ENCODE peak calls at places on chromosomes 12 and 14, in four cellular contexts. H, P, T and M are unnamed samples.

GRCh38 chr12:90682398-90682797 is 272.6 kb downstream of the CCER1 start:
- DNase-seq in H (no peak), P (peak), T (peak), M (peak)

GRCh38 chr14:94342334-94342934 is 19.3 kb upstream of the SERPINA6 start:
- DNase-seq in H (no peak), P (peak), T (peak), M (peak)

GRCh38 chr12:86712425-86712843 is 456.2 kb upstream of the MGAT4C start:
- DNase-seq in H (no peak), P (peak), T (peak), M (peak)

GRCh38 chr14:81927069-81927468 is 393.4 kb upstream of the SEL1L start:
- DNase-seq in H (no peak), P (no peak), T (no peak), M (no peak)

GRCh38 chr12:26787125-26787495 is 45.9 kb downstream of the ITPR2 start:
- DNase-seq in H (no peak), P (peak), T (peak), M (no peak)

GRCh38 chr12:124829008-124829707 is 34.5 kb downstream of the SCARB1 start:
- DNase-seq in H (no peak), P (peak), T (peak), M (peak)

GRCh38 chr14:98137626-98138025 is 1134.4 kb downstream of the BCL11B start:
- DNase-seq in H (no peak), P (no peak), T (no peak), M (no peak)

GRCh38 chr14:63157195-63157594 is 47.0 kb upstream of the RHOJ start:
- DNase-seq in H (no peak), P (no peak), T (no peak), M (no peak)

GRCh38 chr12:42789808-42790760 is 200.5 kb upstream of the PRICKLE1 start:
- DNase-seq in H (no peak), P (no peak), T (no peak), M (no peak)

GRCh38 chr12:92002673-92003382 is 142.8 kb downstream of the BTG1 start:
- DNase-seq in H (no peak), P (no peak), T (no peak), M (no peak)

GRCh38 chr12:13982010-13982409 is 608 bp upstream of the GRIN2B start:
- DNase-seq in H (no peak), P (no peak), T (no peak), M (no peak)

GRCh38 chr14:98458702-98459101 is 813.3 kb downstream of the BCL11B start:
- DNase-seq in H (no peak), P (no peak), T (no peak), M (no peak)

GRCh38 chr12:120439646-120440247 is 1.8 kb downstream of the COX6A1 start:
- DNase-seq in H (no peak), P (peak), T (no peak), M (no peak)

GRCh38 chr12:75661927-75662326 is 150.5 kb upstream of the KRR1 start:
- DNase-seq in H (no peak), P (no peak), T (no peak), M (no peak)

GRCh38 chr14:55500219-55500701 is 59.8 kb upstream of the TBPL2 start:
- DNase-seq in H (no peak), P (no peak), T (no peak), M (no peak)

DNA sequence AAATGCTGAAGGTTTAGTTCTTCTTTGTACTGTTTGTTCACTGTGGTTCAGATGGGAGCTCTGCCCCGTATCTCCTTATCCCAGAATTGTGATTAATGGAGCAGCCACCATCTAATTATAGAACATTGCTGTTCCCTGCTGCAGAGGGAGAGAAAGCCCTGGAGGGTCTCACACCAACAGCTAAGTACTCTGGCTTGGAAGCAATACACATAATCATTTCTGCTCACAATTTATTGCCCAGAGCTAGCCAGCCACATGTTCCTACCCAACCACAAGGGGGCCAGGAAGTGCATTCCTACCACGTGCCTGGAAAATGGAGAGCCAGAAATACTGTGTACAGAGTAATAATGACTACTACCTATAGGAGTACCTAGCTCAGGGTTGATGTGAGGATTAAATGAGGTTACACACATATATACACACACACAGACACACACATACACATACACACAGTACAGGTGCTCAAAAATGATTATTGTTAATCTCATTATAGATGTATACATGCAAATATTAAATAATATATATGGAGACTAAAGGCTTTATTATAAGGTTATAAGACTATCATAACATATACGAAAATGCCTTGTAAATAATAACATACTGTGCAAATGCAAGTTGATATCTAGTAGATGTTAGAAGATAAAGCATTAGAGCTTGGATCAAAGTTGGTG is 22.3 kb downstream of the MSRB3 start:
- DNase-seq in H (no peak), P (peak), T (no peak), M (no peak)
- TF ChIP-seq CTCF in H (no peak), P (peak), T (peak), M (peak)

GRCh38 chr14:77823378-77823777 is 23.5 kb downstream of the ADCK1 start:
- DNase-seq in H (no peak), P (no peak), T (no peak), M (no peak)
- H3K4me3 ChIP-seq in H (no peak), P (no peak), T (no peak), M (no peak)

GRCh38 chr14:77108753-77109152 is 10.7 kb downstream of the CIPC start:
- DNase-seq in H (no peak), P (no peak), T (no peak), M (no peak)
- TF ChIP-seq CTCF in H (no peak), P (no peak), T (no peak), M (no peak)

DNA sequence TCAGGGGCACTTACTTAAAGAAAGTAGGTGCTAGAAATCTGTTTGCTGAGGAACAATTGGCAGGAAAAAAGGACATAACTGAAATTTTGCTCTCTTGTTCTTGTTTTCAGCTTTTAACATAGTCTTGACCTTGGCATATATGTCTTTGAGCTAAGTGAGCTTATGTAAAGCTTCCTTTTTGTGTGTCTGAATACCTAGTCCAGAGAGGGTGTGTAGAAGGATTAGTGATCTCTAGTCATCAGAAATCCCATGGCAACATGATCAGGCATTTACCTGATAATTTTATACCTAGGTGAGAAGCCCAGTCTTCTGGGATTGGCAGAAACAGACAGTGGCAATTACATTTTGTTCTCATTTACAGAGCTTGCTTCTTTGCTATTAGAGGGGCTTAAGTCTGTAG is 166.1 kb downstream of the SNAPC1 start:
- DNase-seq in H (no peak), P (no peak), T (no peak), M (no peak)
- H3K4me3 ChIP-seq in H (no peak), P (no peak), T (no peak), M (no peak)

GRCh38 chr14:78836777-78837176 is 666.6 kb downstream of the NRXN3 start:
- DNase-seq in H (no peak), P (peak), T (peak), M (peak)
- TF ChIP-seq CTCF in H (no peak), P (peak), T (peak), M (peak)

GRCh38 chr12:79629561-79629960 is 61.2 kb downstream of the PAWR start:
- DNase-seq in H (no peak), P (no peak), T (no peak), M (no peak)

GRCh38 chr12:79618848-79619404 is 71.8 kb downstream of the PAWR start:
- DNase-seq in H (no peak), P (peak), T (no peak), M (no peak)

DNA sequence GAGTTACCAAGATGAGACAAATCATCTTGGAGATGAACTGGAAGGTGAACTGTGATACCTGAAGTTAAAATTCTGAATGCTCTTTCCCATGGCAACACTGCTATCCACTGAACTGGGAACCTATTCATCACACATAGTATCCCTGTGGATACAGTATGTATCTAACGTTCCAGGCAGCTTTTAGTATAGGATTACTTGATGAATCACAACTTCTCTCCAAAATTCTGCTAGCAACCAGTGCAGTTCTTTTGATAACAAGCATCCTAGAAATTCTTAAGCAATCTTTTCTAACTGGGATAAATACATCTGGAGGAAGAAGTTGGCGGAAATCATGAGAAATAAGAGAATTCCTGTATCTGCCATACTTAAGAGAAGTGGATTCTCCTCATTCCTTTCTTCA is 66.4 kb downstream of the PAWR start:
- DNase-seq in H (no peak), P (peak), T (no peak), M (no peak)
- H3K4me3 ChIP-seq in H (no peak), P (no peak), T (no peak), M (no peak)

GRCh38 chr12:1629338-1630080 is 478 bp downstream of the WNT5B start:
- DNase-seq in H (no peak), P (no peak), T (no peak), M (no peak)

GRCh38 chr12:1632702-1633101 is 3.7 kb downstream of the WNT5B start:
- DNase-seq in H (no peak), P (no peak), T (no peak), M (no peak)

GRCh38 chr12:1630827-1631591 is 2.0 kb downstream of the WNT5B start:
- DNase-seq in H (no peak), P (peak), T (no peak), M (no peak)

GRCh38 chr12:1628671-1629337 is at the start of gene WNT5B:
- DNase-seq in H (no peak), P (no peak), T (no peak), M (no peak)

GRCh38 chr12:1630081-1630826 is 1.2 kb downstream of the WNT5B start:
- DNase-seq in H (no peak), P (no peak), T (no peak), M (no peak)
- TF ChIP-seq CTCF in H (no peak), P (peak), T (peak), M (no peak)

DNA sequence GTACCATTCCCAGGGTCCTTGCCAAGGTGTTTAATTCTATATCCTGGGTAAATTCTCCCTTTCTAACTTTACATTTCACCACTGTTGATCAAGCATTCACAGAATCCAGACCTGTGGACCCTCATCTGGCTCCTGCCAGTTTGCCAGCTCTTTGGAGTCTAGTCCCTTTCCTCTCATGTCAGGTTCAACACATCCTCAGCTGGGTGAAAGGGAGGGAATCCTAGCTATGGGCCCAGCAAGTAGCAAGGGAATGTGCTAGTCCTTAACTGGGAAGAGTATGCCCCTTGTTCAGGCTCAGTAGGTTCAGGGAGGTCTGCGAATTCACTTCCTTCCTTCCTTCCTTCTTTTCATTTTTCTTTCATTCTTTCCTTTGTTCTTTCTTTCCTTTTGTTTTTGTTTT is 38.2 kb upstream of the HMGA2 start:
- DNase-seq in H (no peak), P (no peak), T (no peak), M (no peak)
- H3K4me3 ChIP-seq in H (no peak), P (no peak), T (no peak), M (no peak)